ENCODE peak calls at places on chromosomes 3 and 15, in four cellular contexts. P is astrocyte of the cerebellum, C is esophagus squamous epithelium, A is neural crest cell. D is an unnamed sample.

GRCh38 chr15:77335298-77335697 is 84.6 kb downstream of the PEAK1 start:
- DNase-seq in A (no peak), C (no peak), P (no peak), D (no peak)

GRCh38 chr3:106578911-106579310 is 710.1 kb upstream of the CBLB start:
- DNase-seq in A (no peak), P (no peak), C (no peak), D (no peak)

GRCh38 chr3:51337666-51338065 is 47.4 kb upstream of the MANF start:
- DNase-seq in A (no peak), P (no peak), C (no peak), D (no peak)

GRCh38 chr3:146189519-146190173 is 28.7 kb upstream of the PLOD2 start:
- DNase-seq in P (peak), A (peak), C (no peak), D (no peak)

GRCh38 chr15:33100314-33100713 is 94.2 kb downstream of the FMN1 start:
- DNase-seq in P (no peak), A (no peak), C (no peak), D (no peak)

GRCh38 chr15:27582741-27583400 is 516.2 kb downstream of the OCA2 start:
- DNase-seq in A (no peak), C (no peak), P (peak), D (no peak)

GRCh38 chr3:129119365-129120100 is 2.1 kb downstream of the RAB43 start:
- DNase-seq in P (no peak), C (no peak), A (no peak), D (no peak)

GRCh38 chr3:127193341-127193740 is 410 bp downstream of the PRR23E start:
- DNase-seq in A (no peak), P (no peak), C (no peak), D (no peak)

GRCh38 chr3:15923640-15924405 is 126.0 kb upstream of the ANKRD28 start:
- DNase-seq in P (no peak), A (no peak), C (no peak), D (no peak)

GRCh38 chr3:152942366-152942765 is 107.4 kb downstream of the P2RY1 start:
- DNase-seq in C (no peak), P (no peak), A (no peak), D (no peak)

GRCh38 chr3:14148041-14148985 is 23.5 kb downstream of the TMEM43 start:
- DNase-seq in C (no peak), A (no peak), P (no peak), D (no peak)
- TF ChIP-seq CTCF in C (no peak), A (peak), P (peak), D (no peak)

DNA sequence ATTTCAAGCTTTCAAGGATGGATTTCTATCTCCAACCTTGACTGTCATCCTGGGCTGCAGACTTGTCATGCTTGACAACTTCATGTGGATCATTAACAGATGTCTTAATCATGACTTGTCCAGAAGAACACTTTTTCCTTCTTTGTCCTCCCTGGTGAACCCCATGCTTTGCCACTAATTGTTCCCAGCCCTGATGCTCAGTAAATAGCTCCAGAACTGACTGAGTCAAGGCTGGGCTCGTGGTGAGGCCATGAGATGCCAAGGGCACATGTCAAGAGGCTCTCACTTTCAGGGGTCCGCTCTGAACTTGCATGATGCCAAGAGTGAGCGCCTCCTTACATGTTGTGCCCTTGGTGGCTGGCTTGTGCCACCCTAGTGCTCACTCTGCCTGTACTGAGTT is 48.9 kb upstream of the KY start:
- DNase-seq in C (no peak), A (no peak), P (no peak), D (no peak)
- TF ChIP-seq CTCF in C (no peak), A (no peak), P (no peak), D (no peak)

DNA sequence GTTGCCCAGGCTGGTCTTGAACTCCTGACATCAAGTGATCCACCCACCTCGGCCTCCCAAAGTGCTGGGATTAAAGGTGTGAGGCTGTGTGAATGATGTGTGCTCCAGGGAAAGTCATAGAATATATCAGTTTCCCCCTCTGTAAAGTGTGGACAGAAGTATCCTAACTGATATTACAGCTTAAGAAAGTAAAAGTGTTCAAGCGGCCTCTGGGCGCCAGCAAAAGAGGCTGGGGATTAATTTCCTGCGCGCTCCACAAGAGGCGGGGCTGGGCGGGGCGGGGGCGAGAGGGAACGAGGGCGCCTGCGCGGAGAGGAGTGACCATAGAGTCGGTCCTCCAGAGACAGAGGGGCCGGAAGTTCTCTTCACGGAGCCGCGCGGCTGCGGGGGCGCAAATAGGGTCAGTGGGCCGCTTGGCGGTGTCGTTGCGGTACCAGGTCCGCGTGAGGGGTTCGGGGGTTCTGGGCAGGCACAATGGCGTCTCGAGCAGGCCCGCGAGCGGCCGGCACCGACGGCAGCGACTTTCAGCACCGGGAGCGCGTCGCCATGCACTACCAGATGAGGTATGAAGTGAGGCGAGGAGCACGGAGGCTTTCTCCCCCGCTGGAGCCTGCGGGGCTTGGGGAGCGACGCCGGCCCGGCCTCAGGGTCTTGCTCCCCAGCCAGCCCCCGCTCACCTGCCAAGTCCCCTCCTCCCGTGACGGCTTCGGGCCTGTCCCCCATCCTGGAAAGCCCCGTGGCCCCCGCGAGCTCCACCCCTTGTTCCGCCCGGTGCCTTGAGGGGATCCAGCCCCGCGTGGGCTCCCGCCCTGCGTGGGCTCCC is at the start of gene JAGN1:
- DNase-seq in A (peak), C (peak), P (peak), D (peak)
- TF ChIP-seq CTCF in A (peak), C (peak), P (no peak), D (no peak)

GRCh38 chr3:27720899-27721716 is 1.0 kb downstream of the EOMES start:
- DNase-seq in P (no peak), C (no peak), A (no peak), D (no peak)

GRCh38 chr3:27723803-27724458 is 1.8 kb upstream of the EOMES start:
- DNase-seq in P (no peak), A (no peak), C (no peak), D (no peak)

GRCh38 chr3:27720029-27720518 is 2.0 kb downstream of the EOMES start:
- DNase-seq in P (no peak), A (no peak), C (no peak), D (no peak)

GRCh38 chr3:27722957-27723802 is 1.1 kb upstream of the EOMES start:
- DNase-seq in C (no peak), P (no peak), A (no peak), D (no peak)

DNA sequence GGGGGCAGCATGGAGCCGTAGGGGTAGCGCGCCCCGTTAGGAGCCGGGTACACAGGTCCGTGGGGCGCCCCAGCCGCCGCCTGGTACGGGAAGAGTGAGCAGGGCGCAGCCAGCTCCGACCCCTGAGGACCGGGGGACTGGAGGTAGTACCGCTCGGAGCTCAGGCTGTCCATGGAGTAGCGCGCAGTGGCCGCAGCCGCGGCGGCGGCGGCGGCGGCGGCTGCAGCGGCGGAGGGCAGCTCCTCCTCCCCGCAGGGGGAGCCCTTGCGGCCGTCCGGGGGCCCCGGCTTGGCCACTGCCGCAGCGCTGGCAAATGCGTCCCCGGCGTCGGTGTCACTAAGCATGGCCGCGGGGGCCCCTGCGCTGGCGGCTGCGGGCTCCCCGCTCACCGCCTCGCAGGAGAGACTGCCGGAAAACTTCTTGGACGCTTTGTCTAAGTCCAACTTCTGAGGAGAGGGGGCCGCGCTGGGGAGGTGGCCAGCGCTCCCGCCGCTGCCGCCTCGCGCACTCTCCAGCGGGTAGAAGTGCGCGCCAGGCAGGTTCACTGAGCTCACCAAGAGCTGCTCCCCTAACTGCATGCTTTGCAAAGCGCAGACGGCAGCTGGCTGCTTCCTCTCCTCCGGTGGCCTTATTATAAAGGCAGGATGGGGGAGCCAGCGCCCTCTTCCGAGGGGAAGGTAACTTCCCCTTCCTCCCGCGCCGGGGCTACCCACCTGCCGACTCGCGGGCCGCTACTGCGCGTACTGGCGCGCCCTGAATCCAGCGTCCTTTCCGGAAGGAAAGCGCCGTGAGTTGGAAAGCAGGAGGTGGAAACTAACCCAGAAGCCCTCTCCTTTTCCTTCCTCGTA is at the start of gene EOMES:
- DNase-seq in A (no peak), C (no peak), P (no peak), D (no peak)
- TF ChIP-seq CTCF in A (peak), C (no peak), P (peak), D (peak)

GRCh38 chr3:53845881-53846133 is 412 bp downstream of the CHDH start:
- DNase-seq in C (no peak), P (no peak), A (peak), D (no peak)

GRCh38 chr3:53846851-53847155 is 435 bp downstream of the IL17RB start:
- DNase-seq in A (no peak), C (no peak), P (no peak), D (no peak)

GRCh38 chr3:53846134-53846850 is at the start of the genes CHDH and IL17RB:
- DNase-seq in A (peak), P (no peak), C (no peak), D (no peak)

GRCh38 chr3:53844262-53845102 is 1.7 kb downstream of the CHDH start:
- DNase-seq in P (no peak), C (no peak), A (no peak), D (no peak)

GRCh38 chr3:53845103-53845880 is 927 bp downstream of the CHDH start:
- DNase-seq in A (no peak), C (no peak), P (peak), D (no peak)
- TF ChIP-seq CTCF in A (peak), C (no peak), P (peak), D (no peak)

DNA sequence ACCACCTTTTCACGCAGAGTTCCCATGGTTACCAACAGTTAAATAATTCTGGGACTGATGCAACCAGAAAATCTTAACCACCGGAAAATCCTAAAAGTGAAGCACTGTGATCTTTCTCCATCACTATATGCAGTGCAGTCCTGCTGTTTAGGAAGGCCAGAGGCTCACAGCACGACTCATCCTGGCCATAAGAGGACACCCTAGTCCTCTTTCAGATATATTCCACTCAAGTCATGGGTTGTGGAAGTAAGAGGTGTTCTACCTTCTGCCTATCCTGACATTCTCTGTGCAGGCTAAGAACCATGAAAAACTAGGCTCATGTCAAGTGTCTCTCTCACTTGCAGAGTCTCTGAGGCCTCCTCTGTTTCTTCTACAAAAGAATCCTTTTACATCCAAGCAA is 67.2 kb downstream of the DHX30 start:
- DNase-seq in P (no peak), C (no peak), A (no peak), D (no peak)
- TF ChIP-seq CTCF in P (no peak), C (no peak), A (no peak), D (no peak)

GRCh38 chr3:49018707-49019006 is 277 bp upstream of the DALRD3 start:
- DNase-seq in A (no peak), P (no peak), C (no peak), D (no peak)

GRCh38 chr3:49021813-49022720 is at the start of gene NDUFAF3:
- DNase-seq in P (peak), A (peak), C (peak), D (peak)

GRCh38 chr3:49019941-49020334 is 1.6 kb upstream of the DALRD3 start:
- DNase-seq in A (no peak), C (no peak), P (no peak), D (no peak)

GRCh38 chr3:49021213-49021812 is 608 bp upstream of the NDUFAF3 start:
- DNase-seq in P (peak), C (peak), A (peak), D (peak)

GRCh38 chr3:49020335-49021212 is 1.3 kb upstream of the NDUFAF3 start:
- DNase-seq in A (no peak), C (no peak), P (no peak), D (no peak)
- TF ChIP-seq CTCF in A (no peak), C (no peak), P (no peak), D (no peak)

GRCh38 chr3:119681279-119681678 is 4.1 kb upstream of the COX17 start:
- DNase-seq in P (peak), A (no peak), C (no peak), D (no peak)
- TF ChIP-seq CTCF in P (peak), A (peak), C (peak), D (peak)

GRCh38 chr3:47440131-47440530 is 35.6 kb downstream of the SCAP start:
- DNase-seq in A (no peak), P (no peak), C (no peak), D (no peak)
- TF ChIP-seq CTCF in A (peak), P (peak), C (no peak), D (peak)

DNA sequence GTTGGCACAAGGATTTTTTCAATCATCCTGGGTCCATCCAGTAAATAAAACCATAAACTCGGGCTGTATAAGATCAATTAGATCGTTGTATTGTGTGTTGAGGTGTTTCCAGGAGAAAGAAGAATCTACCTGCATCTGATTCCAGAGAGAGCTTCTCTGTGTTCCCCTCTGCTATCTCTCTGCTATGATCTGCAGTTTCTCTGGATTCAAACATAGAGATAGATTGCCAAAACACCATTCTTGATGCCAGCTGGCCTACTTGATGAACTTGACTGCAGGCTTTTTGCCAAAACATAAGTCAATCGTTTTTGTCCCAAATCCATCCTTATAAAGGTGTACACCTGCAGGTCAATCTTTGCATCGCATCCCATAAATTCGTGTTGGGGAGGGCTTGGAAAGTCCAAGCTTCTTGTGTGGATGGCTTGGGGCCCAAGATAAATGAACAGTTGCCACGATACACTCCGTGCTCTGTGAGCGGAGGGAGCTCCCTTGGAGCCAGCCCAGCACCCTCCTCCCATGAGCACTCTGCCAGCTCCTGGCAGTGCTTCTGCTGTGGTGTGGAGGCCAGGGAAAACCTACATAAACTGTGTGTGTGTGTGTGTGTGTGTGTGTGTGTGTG is 2.7 kb downstream of the CERS3 start:
- DNase-seq in A (no peak), P (no peak), C (no peak), D (no peak)
- TF ChIP-seq CTCF in A (no peak), P (no peak), C (peak), D (no peak)

D was measured in D721Med.